ENCODE peak calls at places on chromosomes 6 and 20, in five cellular contexts. P is esophagus squamous epithelium, A is stomach, D is IMR-90, V is ovary. N is an unnamed sample.

GRCh38 chr20:17654649-17655285 is 27.3 kb downstream of the RRBP1 start:
- DNase-seq in D (peak; percentile 52), A (no peak), P (no peak), V (peak; percentile 72), N (no peak)

GRCh38 chr20:37898301-37899104 is 4.4 kb upstream of the VSTM2L start:
- DNase-seq in V (no peak), P (no peak), A (no peak), D (peak; percentile 3), N (no peak)

GRCh38 chr6:128882991-128883571 is at the start of gene LAMA2:
- DNase-seq in P (no peak), D (peak; percentile 55), A (peak; percentile 72), V (peak; percentile 90), N (no peak)

GRCh38 chr6:37021356-37022129 is 16.1 kb downstream of the FGD2 start:
- DNase-seq in P (no peak), V (no peak), A (no peak), D (peak; percentile 61), N (no peak)

GRCh38 chr6:30643656-30644055 is 3.3 kb upstream of the C6orf136 start:
- DNase-seq in V (no peak), A (no peak), P (no peak), D (no peak), N (no peak)

GRCh38 chr6:140806431-140806830 is 1326.3 kb upstream of the GJE1 start:
- DNase-seq in V (no peak), D (peak; percentile 5), A (no peak), P (no peak), N (no peak)

GRCh38 chr6:131197716-131198115 is 62.4 kb downstream of the AKAP7 start:
- DNase-seq in A (no peak), D (no peak), V (no peak), P (no peak), N (no peak)

GRCh38 chr6:90663873-90664272 is 77.0 kb upstream of the MAP3K7 start:
- DNase-seq in D (no peak), P (no peak), V (no peak), A (no peak), N (no peak)

GRCh38 chr6:31400467-31401289 is 2.7 kb upstream of the MICA start:
- DNase-seq in V (peak; percentile 87), A (peak; percentile 86), D (peak; percentile 34), P (no peak), N (no peak)

GRCh38 chr20:25863536-25864325 is 167.1 kb upstream of the ZNF337 start:
- DNase-seq in P (no peak), V (no peak), D (no peak), A (no peak), N (no peak)

GRCh38 chr6:75349262-75349984 is 64.8 kb upstream of the TMEM30A start:
- DNase-seq in V (peak; percentile 46), D (peak; percentile 13), A (no peak), P (no peak), N (no peak)

GRCh38 chr20:20370087-20370575 is 2.2 kb downstream of the INSM1 start:
- DNase-seq in D (no peak), V (no peak), A (no peak), P (no peak), N (no peak)

GRCh38 chr6:118320652-118321051 is 227.4 kb upstream of the PLN start:
- DNase-seq in V (no peak), P (no peak), A (no peak), D (peak; percentile 26), N (no peak)

GRCh38 chr6:72580281-72580940 is 41.5 kb upstream of the KCNQ5 start:
- DNase-seq in D (peak; percentile 88), V (no peak), A (no peak), P (no peak), N (no peak)

GRCh38 chr6:109662192-109662591 is 28.8 kb downstream of the AK9 start:
- DNase-seq in V (no peak), P (no peak), A (no peak), D (peak; percentile 33), N (no peak)

GRCh38 chr20:45962031-45962755 is 9.8 kb downstream of the ZNF335 start:
- DNase-seq in D (no peak), V (peak; percentile 35), A (no peak), P (no peak), N (no peak)

DNA sequence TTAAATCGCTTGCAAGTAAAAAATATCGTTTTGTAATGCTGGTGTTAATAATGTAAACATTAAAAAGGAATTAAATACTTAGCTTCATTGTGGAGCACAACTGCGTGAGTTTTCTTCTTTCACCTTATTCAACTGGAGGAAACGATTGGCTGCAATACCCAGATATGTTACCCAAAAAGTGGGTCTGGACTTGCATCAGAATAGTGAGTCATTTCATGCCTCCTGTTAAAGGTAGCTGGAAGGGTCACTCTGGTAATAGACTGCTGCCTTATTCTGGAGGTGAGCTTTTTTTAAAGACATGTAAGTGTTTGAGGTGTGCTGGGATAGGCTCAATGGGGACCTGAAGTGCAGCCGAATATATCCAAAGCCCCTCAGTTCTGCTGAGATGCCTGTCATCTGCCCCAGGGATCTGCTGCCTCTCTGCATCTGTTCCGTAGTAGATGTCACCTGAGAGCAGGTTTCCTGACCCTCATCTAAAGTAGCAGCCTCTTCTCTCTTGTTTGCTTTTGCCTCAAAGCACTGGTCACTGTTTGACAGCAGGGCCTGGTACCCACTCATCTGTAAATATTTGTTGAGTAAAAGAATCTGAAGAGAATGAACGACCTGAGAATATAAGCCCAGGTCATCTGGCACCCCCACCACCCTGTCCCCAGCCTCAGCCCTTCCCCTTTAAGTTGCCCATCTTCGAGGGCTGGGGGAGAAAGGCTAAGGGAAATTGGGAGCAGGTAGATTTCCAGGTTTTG is 5.6 kb upstream of the UQCC2 start:
- DNase-seq in P (no peak), D (no peak), A (no peak), V (no peak), N (no peak)
- H3K27ac ChIP-seq in P (peak overlapping the region; percentile 79), D (no peak overlapping the region), A (peak overlapping the region; percentile 87), V (no peak overlapping the region), N (peak overlapping the region; percentile 63)

GRCh38 chr20:64050261-64051032 is 1.0 kb upstream of the SOX18 start:
- DNase-seq in P (no peak), D (no peak), A (no peak), V (no peak), N (no peak)

GRCh38 chr20:64047968-64048401 is 1.5 kb downstream of the SOX18 start:
- DNase-seq in V (no peak), A (no peak), D (no peak), P (no peak), N (no peak)

GRCh38 chr20:64048402-64049044 is 916 bp downstream of the SOX18 start:
- DNase-seq in V (no peak), P (no peak), A (no peak), D (no peak), N (no peak)

GRCh38 chr20:64049887-64050260 is 435 bp upstream of the SOX18 start:
- DNase-seq in P (no peak), D (no peak), V (no peak), A (no peak), N (no peak)

GRCh38 chr20:64049060-64049886 is at the start of gene SOX18:
- DNase-seq in V (no peak), D (peak; percentile 21), P (no peak), A (no peak), N (no peak)
- TF ChIP-seq POLR2A in V (no peak), D (no peak), P (peak; percentile 27), A (no peak), N (no peak)

GRCh38 chr6:156993713-156994112 is 216.5 kb downstream of the ARID1B start:
- DNase-seq in D (no peak), A (no peak), V (no peak), P (no peak), N (no peak)

GRCh38 chr6:156989159-156989806 is 212.1 kb downstream of the ARID1B start:
- DNase-seq in A (no peak), V (no peak), P (no peak), D (no peak), N (no peak)

GRCh38 chr6:156994215-156995076 is 217.3 kb downstream of the ARID1B start:
- DNase-seq in D (no peak), A (no peak), P (no peak), V (no peak), N (no peak)

GRCh38 chr6:156992396-156992795 is 215.2 kb downstream of the ARID1B start:
- DNase-seq in V (peak; percentile 69), D (no peak), P (no peak), A (no peak), N (no peak)

DNA sequence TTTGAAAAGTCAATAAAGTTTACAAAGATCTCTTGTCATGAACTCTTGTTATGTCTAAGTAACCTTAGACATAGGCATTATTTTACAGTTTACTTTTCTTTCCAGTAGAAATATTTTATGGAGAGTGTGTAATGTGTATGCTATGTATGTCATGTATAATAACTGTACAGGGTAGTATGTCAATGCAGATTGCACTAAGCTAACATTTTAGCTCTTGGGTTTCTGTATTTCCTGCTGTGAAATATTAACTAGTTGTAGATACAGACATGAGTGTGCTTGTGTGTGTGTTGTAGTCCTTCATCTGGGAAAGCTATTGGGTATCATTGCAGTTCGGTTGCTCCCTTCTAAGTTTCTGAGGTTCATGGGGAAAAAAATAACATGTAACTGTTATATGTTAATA is 214.8 kb downstream of the ARID1B start:
- DNase-seq in D (peak; percentile 71), P (no peak), A (no peak), V (no peak), N (no peak)
- H3K27ac ChIP-seq in D (peak overlapping the region; percentile 70), P (no peak overlapping the region), A (no peak overlapping the region), V (no peak overlapping the region), N (no peak overlapping the region)

DNA sequence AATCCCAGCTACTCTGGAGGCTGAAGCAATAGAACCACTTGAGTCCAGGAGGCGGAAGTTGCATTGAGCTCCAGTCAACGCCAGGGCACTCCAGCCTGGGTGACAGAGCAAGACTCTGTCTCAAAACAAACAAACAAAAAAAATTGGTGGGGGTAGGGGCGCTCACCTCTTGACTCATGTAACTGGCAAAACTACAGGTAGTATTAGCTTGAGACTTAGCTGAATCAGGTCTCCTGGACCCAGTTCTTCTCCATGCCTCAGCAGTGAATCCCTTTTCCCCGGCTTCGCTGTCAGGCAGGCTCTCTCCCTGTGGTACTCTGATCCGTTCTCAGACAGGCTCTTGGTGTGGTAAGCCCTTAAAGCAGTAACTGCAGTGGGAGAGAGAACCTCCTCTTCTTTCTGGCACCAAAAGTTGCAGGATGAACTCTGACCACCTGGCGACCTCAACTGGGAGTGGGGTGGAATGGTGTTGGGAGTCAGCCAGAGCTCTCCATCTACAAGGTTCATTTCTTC is 12.9 kb downstream of the SLC9A8 start:
- DNase-seq in D (no peak), A (no peak), P (no peak), V (no peak), N (no peak)
- TF ChIP-seq POLR2A in D (no peak), A (no peak), P (no peak), V (no peak), N (no peak)

GRCh38 chr6:112237066-112237465 is 17.3 kb downstream of the LAMA4 start:
- DNase-seq in V (no peak), A (no peak), P (no peak), D (no peak), N (no peak)
- H3K27ac ChIP-seq in V (no peak overlapping the region), A (peak overlapping the region; percentile 74), P (peak overlapping the region; percentile 76), D (peak overlapping the region; percentile 75), N (peak overlapping the region; percentile 46)

GRCh38 chr20:36835453-36836198 is 40.3 kb upstream of the TLDC2 start:
- DNase-seq in P (peak; percentile 44), D (peak; percentile 96), A (peak; percentile 92), V (peak; percentile 94), N (no peak)
- TF ChIP-seq POLR2A in P (peak; percentile 29), D (peak; percentile 37), A (no peak), V (peak; percentile 61), N (no peak)

GRCh38 chr6:50442531-50443040 is 270.7 kb upstream of the TFAP2D start:
- DNase-seq in A (no peak), P (no peak), D (no peak), V (no peak), N (no peak)
- H3K27ac ChIP-seq in A (no peak overlapping the region), P (no peak overlapping the region), D (no peak overlapping the region), V (no peak overlapping the region), N (no peak overlapping the region)

GRCh38 chr6:167745660-167746376 is 80.9 kb upstream of the AFDN start:
- DNase-seq in D (no peak), V (peak; percentile 40), A (peak; percentile 18), P (no peak), N (no peak)
- TF ChIP-seq POLR2A in D (no peak), V (no peak), A (no peak), P (no peak), N (no peak)